ENCODE peak calls at places on chromosomes 3 and 15, in seven cellular contexts. X, Q, G, K, S, P and J are unnamed samples.

GRCh38 chr3:113140876-113141275 is 70.5 kb upstream of the BOC start:
- DNase-seq in P (no peak), G (no peak), S (no peak), K (no peak), Q (no peak), X (no peak), J (no peak)

GRCh38 chr3:10468611-10469354 is 36.6 kb downstream of the ATP2B2 start:
- DNase-seq in G (no peak), P (no peak), X (no peak), K (no peak), Q (no peak), S (no peak), J (no peak)

GRCh38 chr15:74793135-74794028 is 11.5 kb downstream of the CSK start:
- DNase-seq in Q (no peak), X (no peak), S (no peak), G (no peak), P (no peak), K (peak; percentile 56), J (no peak)

GRCh38 chr3:140931016-140931454 is 10.6 kb upstream of the SLC25A36 start:
- DNase-seq in K (no peak), P (no peak), X (no peak), S (no peak), Q (no peak), G (no peak), J (no peak)

GRCh38 chr15:64749167-64749566 is 26.2 kb downstream of the RBPMS2 start:
- DNase-seq in K (no peak), S (no peak), G (peak; percentile 83), Q (no peak), X (no peak), P (no peak), J (no peak)

GRCh38 chr15:22243440-22244130 is 163.3 kb downstream of the OR4M2 start:
- DNase-seq in P (no peak), K (no peak), S (no peak), Q (no peak), G (no peak), X (no peak), J (no peak)

GRCh38 chr3:49813497-49814174 is at the start of gene UBA7:
- DNase-seq in G (peak; percentile 75), P (peak; percentile 71), K (no peak), S (no peak), X (peak; percentile 35), Q (peak; percentile 38), J (peak; percentile 61)

GRCh38 chr3:15563190-15563589 is 38.2 kb downstream of the HACL1 start:
- DNase-seq in K (no peak), S (no peak), Q (no peak), X (no peak), P (no peak), G (no peak), J (no peak)

GRCh38 chr3:42159706-42160472 is 68.7 kb downstream of the TRAK1 start:
- DNase-seq in Q (no peak), X (peak; percentile 4), S (peak; percentile 89), P (peak; percentile 86), K (no peak), G (peak; percentile 69), J (no peak)

GRCh38 chr15:68228143-68228970 is 1.2 kb downstream of the CLN6 start:
- DNase-seq in Q (no peak), X (no peak), K (no peak), P (no peak), G (peak; percentile 58), S (no peak), J (no peak)

GRCh38 chr3:16146015-16146730 is 28.3 kb upstream of the GALNT15 start:
- DNase-seq in K (no peak), S (no peak), P (no peak), G (no peak), Q (no peak), X (no peak), J (no peak)

GRCh38 chr3:120793601-120794000 is 51.1 kb downstream of the GTF2E1 start:
- DNase-seq in K (no peak), G (no peak), S (no peak), X (no peak), P (no peak), Q (no peak), J (no peak)

GRCh38 chr15:37134699-37135131 is 34.4 kb upstream of the MEIS2 start:
- DNase-seq in S (peak; percentile 36), K (no peak), Q (peak; percentile 27), X (no peak), P (no peak), G (no peak), J (no peak)

GRCh38 chr3:60202052-60202753 is 1049.0 kb downstream of the FHIT start:
- DNase-seq in S (peak; percentile 0), K (no peak), P (no peak), G (no peak), Q (no peak), X (no peak), J (no peak)

GRCh38 chr15:25439456-25439836 is 622 bp upstream of the UBE3A start:
- DNase-seq in P (no peak), G (no peak), S (no peak), Q (no peak), K (no peak), X (peak; percentile 9), J (no peak)

GRCh38 chr3:179768080-179768479 is 115.2 kb downstream of the USP13 start:
- DNase-seq in Q (peak; percentile 45), G (no peak), K (no peak), S (no peak), P (no peak), X (no peak), J (peak; percentile 36)

GRCh38 chr15:68420186-68420684 is 11.7 kb downstream of the ITGA11 start:
- DNase-seq in K (no peak), G (peak; percentile 29), X (no peak), P (no peak), Q (no peak), S (no peak), J (no peak)

GRCh38 chr3:120568624-120569023 is 27.5 kb upstream of the NDUFB4 start:
- DNase-seq in G (no peak), P (no peak), X (no peak), K (no peak), S (no peak), Q (no peak), J (no peak)

GRCh38 chr3:72630614-72631344 is 217.5 kb downstream of the SHQ1 start:
- DNase-seq in P (no peak), G (no peak), K (no peak), Q (no peak), X (no peak), S (no peak), J (no peak)

GRCh38 chr3:65619391-65620298 is 419.1 kb downstream of the MAGI1 start:
- DNase-seq in Q (no peak), X (no peak), P (no peak), S (no peak), K (no peak), G (no peak), J (no peak)

GRCh38 chr3:197555281-197556261 is at the start of gene BDH1:
- DNase-seq in K (peak; percentile 62), P (peak; percentile 64), X (peak; percentile 55), Q (peak; percentile 30), S (peak; percentile 66), G (no peak), J (peak; percentile 65)

GRCh38 chr15:90191795-90192494 is 9.2 kb upstream of the SEMA4B start:
- DNase-seq in S (peak; percentile 86), P (peak; percentile 75), Q (peak; percentile 87), G (peak; percentile 87), X (no peak), K (no peak), J (peak; percentile 94)

GRCh38 chr15:40340038-40340739 is 550 bp downstream of the CCDC9B start:
- DNase-seq in P (peak; percentile 70), X (no peak), K (no peak), G (peak; percentile 97), Q (peak; percentile 77), S (peak; percentile 49), J (peak; percentile 74)

GRCh38 chr3:187252311-187252710 is 39.2 kb downstream of the MASP1 start:
- DNase-seq in G (no peak), Q (peak; percentile 17), K (no peak), X (no peak), P (no peak), S (no peak), J (no peak)

GRCh38 chr3:187975571-187976360 is 178.2 kb upstream of the LPP start:
- DNase-seq in Q (no peak), K (no peak), P (no peak), S (no peak), G (peak; percentile 75), X (no peak), J (no peak)

GRCh38 chr3:33312361-33312760 is 35.1 kb downstream of the FBXL2 start:
- DNase-seq in Q (no peak), P (no peak), G (no peak), S (no peak), X (no peak), K (no peak), J (no peak)

GRCh38 chr3:188659444-188660100 is 505.6 kb downstream of the LPP start:
- DNase-seq in K (no peak), X (no peak), S (no peak), P (no peak), Q (no peak), G (no peak), J (no peak)

GRCh38 chr3:12187448-12188327 is 29.0 kb upstream of the TIMP4 start:
- DNase-seq in G (peak; percentile 72), Q (peak; percentile 46), X (peak; percentile 66), P (peak; percentile 60), K (peak; percentile 64), S (no peak), J (peak; percentile 5)

GRCh38 chr3:17640466-17640865 is 102.0 kb downstream of the TBC1D5 start:
- DNase-seq in X (no peak), Q (no peak), G (no peak), S (no peak), P (no peak), K (no peak), J (no peak)

GRCh38 chr15:33964665-33965040 is 3.6 kb upstream of the CHRM5 start:
- DNase-seq in K (no peak), X (no peak), P (no peak), S (no peak), Q (no peak), G (no peak), J (no peak)

GRCh38 chr3:143352031-143352623 is 232.6 kb downstream of the CHST2 start:
- DNase-seq in X (no peak), S (no peak), P (no peak), G (no peak), Q (no peak), K (no peak), J (no peak)

GRCh38 chr3:149771652-149772271 is 19.5 kb upstream of the COMMD2 start:
- DNase-seq in P (peak; percentile 48), G (no peak), X (peak; percentile 38), Q (peak; percentile 47), S (no peak), K (peak; percentile 23), J (peak; percentile 36)